ENCODE peak calls at places on chromosome 18, in six cellular contexts. E is sigmoid colon, R is fibroblast of lung, P is pancreas, B is body of pancreas, D is OCI-LY7. Y is an unnamed sample. For H3K4me1, the result is how much of the 10 kb centered on the place peaks cover.

GRCh38 chr18:76897257-76897656 is 74.9 kb downstream of the ZNF236 start:
- DNase-seq in E (no peak), R (no peak), P (no peak), B (no peak), D (no peak), Y (no peak)

GRCh38 chr18:25239636-25240468 is 112.1 kb downstream of the ZNF521 start:
- DNase-seq in E (no peak), R (peak), P (no peak), B (no peak), D (peak), Y (no peak)

GRCh38 chr18:21241224-21242131 is 554 bp upstream of the GREB1L start:
- DNase-seq in E (no peak), R (no peak), P (no peak), B (no peak), D (no peak), Y (no peak)

GRCh38 chr18:74963820-74964446 is 245.0 kb downstream of the PTGR3 start:
- DNase-seq in E (no peak), R (peak), P (no peak), B (peak), D (peak), Y (no peak)

GRCh38 chr18:1412660-1413659 is 508.3 kb downstream of the ADCYAP1 start:
- DNase-seq in E (no peak), R (no peak), P (no peak), B (no peak), D (no peak), Y (no peak)

GRCh38 chr18:27645929-27646328 is 460.8 kb upstream of the CHST9 start:
- DNase-seq in E (no peak), R (no peak), P (no peak), B (no peak), D (no peak), Y (no peak)

GRCh38 chr18:36560187-36560586 is 262.7 kb downstream of the FHOD3 start:
- DNase-seq in E (no peak), R (no peak), P (no peak), B (no peak), D (no peak), Y (no peak)

GRCh38 chr18:77321823-77322805 is 72.5 kb downstream of the GALR1 start:
- DNase-seq in E (no peak), R (no peak), P (peak), B (peak), D (no peak), Y (no peak)

GRCh38 chr18:51195086-51195601 is 2.3 kb downstream of the MEX3C start:
- DNase-seq in E (no peak), R (peak), P (no peak), B (no peak), D (peak), Y (no peak)

GRCh38 chr18:10047237-10047636 is 133.4 kb downstream of the VAPA start:
- DNase-seq in E (no peak), R (peak), P (no peak), B (no peak), D (no peak), Y (no peak)

GRCh38 chr18:44682871-44683221 is 2.2 kb downstream of the SETBP1 start:
- DNase-seq in E (peak), R (peak), P (peak), B (peak), D (no peak), Y (no peak)

GRCh38 chr18:8167036-8167435 is 442.2 kb upstream of the RAB12 start:
- DNase-seq in E (no peak), R (no peak), P (no peak), B (no peak), D (no peak), Y (no peak)

GRCh38 chr18:77108001-77108692 is 24.4 kb downstream of the MBP start:
- DNase-seq in E (peak), R (peak), P (no peak), B (peak), D (peak), Y (peak)

GRCh38 chr18:23998018-23998417 is 16.5 kb upstream of the TTC39C start:
- DNase-seq in E (no peak), R (no peak), P (no peak), B (no peak), D (no peak), Y (no peak)

GRCh38 chr18:23995180-23995579 is 19.4 kb upstream of the TTC39C start:
- DNase-seq in E (no peak), R (no peak), P (no peak), B (no peak), D (no peak), Y (no peak)

GRCh38 chr18:23992119-23992940 is 22.2 kb upstream of the TTC39C start:
- DNase-seq in E (no peak), R (peak), P (peak), B (peak), D (no peak), Y (peak)

GRCh38 chr18:23992941-23993280 is 21.6 kb upstream of the TTC39C start:
- DNase-seq in E (no peak), R (no peak), P (no peak), B (no peak), D (no peak), Y (no peak)

DNA sequence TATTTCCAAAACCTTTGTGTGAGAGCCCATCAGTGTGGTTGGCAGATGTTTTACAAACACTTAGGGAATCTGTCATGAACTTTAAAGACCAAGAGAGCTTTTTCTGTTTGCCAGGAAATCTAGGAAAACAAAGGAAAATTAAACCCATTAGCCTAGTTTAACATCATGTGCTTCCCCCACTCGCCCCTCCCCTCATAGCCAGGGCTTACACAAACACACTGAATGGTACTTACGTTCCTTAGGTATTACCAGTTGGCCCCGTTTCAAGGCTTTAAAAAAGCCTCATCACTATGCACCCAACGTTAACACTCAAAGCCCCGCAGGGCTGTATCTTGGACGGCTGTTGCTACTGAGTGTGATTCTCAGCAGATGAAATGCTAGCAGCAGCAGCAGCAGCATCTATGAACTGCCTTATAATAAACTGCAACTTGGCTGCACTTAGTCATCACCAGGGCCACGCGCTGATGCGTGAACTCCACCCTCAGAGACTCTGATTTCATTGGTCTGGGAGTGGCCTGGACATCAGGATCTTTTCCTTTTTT is 20.1 kb upstream of the TTC39C start:
- DNase-seq in E (peak), R (peak), P (no peak), B (peak), D (no peak), Y (no peak)
- H3K4me3 ChIP-seq in E (no peak), R (no peak), P (no peak), B (no peak), D (no peak), Y (no peak)

GRCh38 chr18:48228301-48228715 is 180.9 kb downstream of the ZBTB7C start:
- DNase-seq in E (peak), R (peak), P (no peak), B (peak), D (no peak), Y (no peak)

GRCh38 chr18:48228841-48229240 is 180.3 kb downstream of the ZBTB7C start:
- DNase-seq in E (no peak), R (no peak), P (no peak), B (no peak), D (no peak), Y (no peak)

GRCh38 chr18:48229445-48230052 is 179.6 kb downstream of the ZBTB7C start:
- DNase-seq in E (no peak), R (no peak), P (no peak), B (peak), D (no peak), Y (no peak)

GRCh38 chr18:48227206-48227605 is 182.0 kb downstream of the ZBTB7C start:
- DNase-seq in E (no peak), R (no peak), P (no peak), B (no peak), D (no peak), Y (no peak)

DNA sequence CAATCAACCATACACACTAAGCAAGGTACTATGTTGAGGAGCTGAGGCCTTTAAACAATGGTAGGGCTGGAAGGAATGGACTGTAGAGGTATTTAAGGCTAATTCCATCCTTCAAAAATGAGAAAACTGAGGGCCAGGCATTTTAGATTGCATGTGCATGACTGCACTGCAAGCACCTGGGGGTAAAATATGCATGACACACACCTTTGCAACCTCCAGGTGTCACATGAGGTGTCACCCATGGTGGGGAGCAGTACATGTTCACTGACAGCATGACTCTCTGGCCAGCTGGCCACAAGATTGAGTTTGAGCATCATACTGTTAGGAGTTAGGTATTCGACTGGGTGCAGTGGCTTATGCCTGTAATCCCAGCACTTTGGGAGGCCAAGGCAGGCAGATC is 182.8 kb downstream of the ZBTB7C start:
- DNase-seq in E (no peak), R (no peak), P (no peak), B (no peak), D (no peak), Y (no peak)
- H3K4me1 ChIP-seq in E (under half), R (under half), P (under half), B (under half), D (under half), Y (under half)

DNA sequence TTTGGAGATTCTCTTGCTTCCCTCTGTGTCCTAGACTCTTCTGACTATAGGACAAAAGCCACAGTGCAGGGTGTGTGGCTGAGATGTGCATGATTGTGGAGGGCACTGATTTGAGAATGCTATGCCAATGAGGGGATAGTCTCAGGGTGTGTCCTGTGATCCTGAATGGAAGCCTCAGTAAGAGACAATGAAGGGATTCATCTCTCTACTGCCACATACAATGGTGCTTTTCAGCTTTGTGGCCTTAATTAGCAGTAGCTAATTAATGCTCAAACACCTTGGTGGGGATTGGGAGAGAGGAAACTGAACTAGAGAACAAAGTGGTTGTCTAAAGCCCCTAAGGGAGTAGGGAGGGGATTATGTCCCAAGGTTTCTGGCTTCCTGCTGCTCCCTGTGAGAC is 415.0 kb upstream of the TCF4 start:
- DNase-seq in E (no peak), R (no peak), P (no peak), B (no peak), D (no peak), Y (no peak)
- H3K4me3 ChIP-seq in E (no peak), R (no peak), P (no peak), B (no peak), D (no peak), Y (no peak)

DNA sequence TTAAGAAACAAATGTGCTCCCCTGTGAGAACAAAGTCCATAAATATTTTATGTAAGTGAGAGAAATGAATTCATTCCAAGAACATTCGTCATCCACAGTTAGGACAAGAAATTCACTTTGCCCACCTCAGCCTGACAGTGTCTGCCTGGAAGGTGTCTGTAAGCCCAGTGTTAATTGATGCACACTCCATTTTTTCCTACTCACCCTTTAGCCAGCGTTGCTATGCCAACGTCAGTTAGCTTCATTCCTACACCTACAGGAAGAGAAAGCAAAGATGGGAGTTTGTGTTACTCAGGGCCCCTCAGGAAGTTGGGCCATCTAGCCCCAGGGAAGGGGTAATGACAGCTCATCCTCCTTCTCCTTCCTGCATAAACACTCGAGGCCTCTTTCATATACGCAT is 131.0 kb downstream of the ALPK2 start:
- DNase-seq in E (no peak), R (no peak), P (no peak), B (no peak), D (no peak), Y (no peak)
- H3K4me1 ChIP-seq in E (under half), R (under half), P (under half), B (under half), D (under half), Y (under half)

DNA sequence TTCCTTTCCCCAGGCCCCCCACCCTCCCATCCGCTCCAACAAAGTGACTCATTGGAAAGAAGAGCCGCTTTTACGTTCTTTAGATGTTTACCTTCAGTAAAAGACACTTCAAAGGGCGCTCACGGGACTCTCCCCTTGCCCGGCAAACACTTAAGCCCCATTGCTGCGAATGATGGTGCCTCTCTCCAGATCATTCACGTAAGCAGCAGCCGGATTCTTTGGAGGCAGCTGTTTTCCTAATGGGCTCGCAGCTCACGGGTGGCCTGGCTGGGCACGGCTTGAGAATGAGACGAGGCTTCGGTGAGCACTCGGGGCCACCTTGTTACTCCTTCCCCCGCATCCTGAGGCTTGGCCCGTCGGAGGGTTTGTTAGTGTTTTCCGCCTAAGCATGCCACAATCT is 165.3 kb upstream of the SALL3 start:
- DNase-seq in E (no peak), R (no peak), P (no peak), B (no peak), D (no peak), Y (peak)
- H3K4me3 ChIP-seq in E (no peak), R (no peak), P (no peak), B (no peak), D (no peak), Y (no peak)

GRCh38 chr18:55353391-55353790 is 234.6 kb downstream of the TCF4 start:
- DNase-seq in E (no peak), R (no peak), P (no peak), B (no peak), D (no peak), Y (no peak)
- H3K4me1 ChIP-seq in E (under half), R (under half), P (under half), B (under half), D (under half), Y (under half)

GRCh38 chr18:5285326-5285725 is 10.2 kb downstream of the ZBTB14 start:
- DNase-seq in E (no peak), R (no peak), P (no peak), B (no peak), D (peak), Y (no peak)
- H3K4me3 ChIP-seq in E (no peak), R (no peak), P (no peak), B (no peak), D (peak), Y (no peak)

GRCh38 chr18:45689386-45689785 is 34.6 kb upstream of the SLC14A1 start:
- DNase-seq in E (no peak), R (no peak), P (no peak), B (no peak), D (no peak), Y (no peak)

GRCh38 chr18:45686892-45687611 is 36.9 kb upstream of the SLC14A1 start:
- DNase-seq in E (no peak), R (no peak), P (no peak), B (peak), D (no peak), Y (no peak)

GRCh38 chr18:45688113-45688512 is 35.9 kb upstream of the SLC14A1 start:
- DNase-seq in E (no peak), R (peak), P (no peak), B (no peak), D (no peak), Y (no peak)

GRCh38 chr18:45687617-45688016 is 36.4 kb upstream of the SLC14A1 start:
- DNase-seq in E (no peak), R (no peak), P (no peak), B (no peak), D (no peak), Y (no peak)

DNA sequence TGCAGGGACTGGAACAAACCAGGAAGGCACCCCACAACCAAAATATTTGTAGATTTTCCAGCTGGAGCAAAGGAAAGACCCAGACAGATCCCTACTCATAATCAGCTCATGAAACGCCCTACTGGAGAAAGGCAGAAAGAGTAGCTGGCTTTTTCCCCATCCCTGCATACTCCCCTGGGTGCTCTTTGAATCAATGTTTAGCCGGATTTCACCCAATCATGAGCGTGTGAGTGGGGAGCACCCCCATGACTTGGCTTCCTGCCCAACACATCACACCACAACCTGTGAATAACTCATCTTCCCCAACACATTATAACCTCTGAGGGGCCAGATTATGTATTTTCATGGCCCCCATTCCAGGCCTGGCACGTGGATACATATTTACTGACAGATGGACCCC is 35.1 kb upstream of the SLC14A1 start:
- DNase-seq in E (no peak), R (no peak), P (no peak), B (no peak), D (no peak), Y (no peak)
- H3K4me1 ChIP-seq in E (under half), R (under half), P (under half), B (under half), D (under half), Y (under half)